ENCODE peak calls at places on chromosomes 2 and 18, in four cellular contexts. J is HTR-8/SVneo; T is LHCN-M2; V is activated CD8-positive, alpha-beta T cell treated with anti-CD3 and anti-CD28 coated beads for 36 hours. B is an unnamed sample.

GRCh38 chr2:11411768-11412448 is 54.1 kb downstream of the E2F6 start:
- DNase-seq in J (peak; percentile 64), T (peak; percentile 41), V (peak; percentile 8), B (peak; percentile 37)

GRCh38 chr2:221596192-221596591 is 24.1 kb upstream of the EPHA4 start:
- DNase-seq in J (peak; percentile 14), T (peak; percentile 50), V (no peak), B (peak; percentile 49)

GRCh38 chr2:65057391-65058052 is 1.3 kb downstream of the CEP68 start:
- DNase-seq in J (no peak), T (peak; percentile 59), V (peak; percentile 77), B (peak; percentile 39)

GRCh38 chr2:118689874-118690273 is 157.6 kb downstream of the EN1 start:
- DNase-seq in J (no peak), T (no peak), V (no peak), B (no peak)

GRCh38 chr2:98897746-98898145 is 38.3 kb downstream of the CRACDL start:
- DNase-seq in J (no peak), T (no peak), V (no peak), B (no peak)

GRCh38 chr2:235050992-235051351 is 99.2 kb downstream of the SH3BP4 start:
- DNase-seq in J (peak; percentile 40), T (peak; percentile 95), V (peak; percentile 10), B (peak; percentile 93)

GRCh38 chr2:174974131-174974530 is 31.1 kb downstream of the CHN1 start:
- DNase-seq in J (no peak), T (peak; percentile 75), V (no peak), B (no peak)

GRCh38 chr2:200226652-200227426 is 79.7 kb upstream of the SPATS2L start:
- DNase-seq in J (no peak), T (peak; percentile 21), V (no peak), B (no peak)

GRCh38 chr18:46152808-46153617 is 48.8 kb downstream of the HAUS1 start:
- DNase-seq in J (no peak), T (no peak), V (no peak), B (no peak)

GRCh38 chr2:126437016-126437415 is 218.9 kb upstream of the GYPC start:
- DNase-seq in J (no peak), T (no peak), V (no peak), B (no peak)

GRCh38 chr18:63511285-63511684 is 30.9 kb upstream of the SERPINB12 start:
- DNase-seq in J (peak; percentile 9), T (peak; percentile 55), V (peak; percentile 13), B (peak; percentile 41)

GRCh38 chr18:985301-985700 is 80.6 kb downstream of the ADCYAP1 start:
- DNase-seq in J (no peak), T (no peak), V (no peak), B (no peak)

GRCh38 chr18:37361223-37362157 is 204.1 kb downstream of the CELF4 start:
- DNase-seq in J (no peak), T (peak; percentile 22), V (no peak), B (no peak)

GRCh38 chr2:170928036-170928823 is 823 bp upstream of the GORASP2 start:
- DNase-seq in J (peak; percentile 18), T (peak; percentile 49), V (peak; percentile 12), B (no peak)

GRCh38 chr18:40841473-40841872 is 1113.6 kb upstream of the PIK3C3 start:
- DNase-seq in J (peak; percentile 2), T (peak; percentile 3), V (no peak), B (no peak)